ENCODE peak calls at places on chromosome 9, in four cellular contexts. X, Q, A and Y are unnamed samples. For H3K27me3, the result is how much of the 10 kb centered on the place peaks cover.

GRCh38 chr9:18824095-18824666 is 208.8 kb downstream of the SAXO1 start:
- DNase-seq in Q (peak), A (peak), X (no peak), Y (no peak)

GRCh38 chr9:127899200-127899943 is at the start of gene ST6GALNAC6:
- DNase-seq in X (no peak), A (peak), Q (peak), Y (no peak)

GRCh38 chr9:81694541-81694940 is 5.2 kb upstream of the TLE1 start:
- DNase-seq in A (no peak), Q (peak), X (no peak), Y (no peak)

GRCh38 chr9:129889936-129890717 is 54.9 kb downstream of the USP20 start:
- DNase-seq in A (no peak), Q (peak), X (no peak), Y (no peak)

GRCh38 chr9:113154471-113154870 is 3.7 kb downstream of the SLC31A2 start:
- DNase-seq in Q (no peak), X (no peak), A (no peak), Y (peak)

GRCh38 chr9:111959960-111960359 is 63.3 kb downstream of the UGCG start:
- DNase-seq in A (no peak), Q (no peak), X (no peak), Y (peak)

GRCh38 chr9:134740071-134740470 is 98.5 kb downstream of the COL5A1 start:
- DNase-seq in A (no peak), X (no peak), Q (no peak), Y (no peak)

GRCh38 chr9:120478208-120478607 is 101.8 kb downstream of the CDK5RAP2 start:
- DNase-seq in Q (no peak), X (no peak), A (no peak), Y (no peak)

GRCh38 chr9:123109540-123110279 is 76.2 kb downstream of the GPR21 start:
- DNase-seq in X (no peak), Q (no peak), A (peak), Y (no peak)

GRCh38 chr9:114304416-114305188 is 18.3 kb upstream of the ORM1 start:
- DNase-seq in X (no peak), A (peak), Q (no peak), Y (no peak)

GRCh38 chr9:98207606-98208005 is 15.2 kb upstream of the CORO2A start:
- DNase-seq in Q (no peak), A (no peak), X (no peak), Y (no peak)

GRCh38 chr9:113625456-113625855 is 161.9 kb downstream of the RGS3 start:
- DNase-seq in X (no peak), A (no peak), Q (no peak), Y (no peak)

DNA sequence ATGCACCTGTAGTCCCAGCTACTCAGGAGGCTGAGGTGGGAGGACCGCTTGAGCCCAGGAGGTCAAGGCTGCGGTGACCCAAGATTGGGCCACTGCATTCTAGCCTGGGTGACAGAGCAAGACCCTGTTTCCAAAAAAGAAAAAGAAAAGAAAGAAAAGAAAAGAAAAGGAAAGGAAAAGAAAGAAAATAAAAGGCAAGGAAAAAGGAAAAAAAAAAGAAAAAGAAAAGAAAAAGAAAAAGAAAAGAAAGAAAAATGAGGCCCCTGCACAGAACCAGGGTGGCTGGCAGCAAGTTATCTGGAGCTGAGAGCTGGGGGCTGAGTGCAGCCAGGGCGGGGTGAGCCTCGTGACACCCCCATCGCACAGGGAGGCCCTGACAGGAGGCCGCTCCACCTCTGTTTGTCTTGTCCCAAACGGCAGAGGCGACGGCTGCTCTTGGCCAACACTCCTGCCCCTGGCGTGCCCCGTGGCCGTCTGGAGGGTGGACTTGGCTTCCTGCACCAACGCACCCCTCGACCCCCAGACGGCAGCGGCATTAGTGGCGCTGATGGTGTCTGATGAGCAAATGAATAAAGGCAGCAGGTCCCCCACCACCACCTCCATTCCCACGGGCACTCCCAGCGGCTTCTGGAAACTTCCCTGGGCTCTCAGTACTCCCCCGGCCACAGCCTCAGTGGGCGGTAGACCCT is 16.7 kb downstream of the EXD3 start:
- DNase-seq in Q (no peak), A (no peak), X (no peak), Y (no peak)
- H3K4me3 ChIP-seq in Q (peak), A (peak), X (no peak), Y (no peak)

GRCh38 chr9:96082516-96083232 is 207.2 kb downstream of the ERCC6L2 start:
- DNase-seq in Q (no peak), A (no peak), X (no peak), Y (no peak)

GRCh38 chr9:96087669-96088299 is 212.3 kb downstream of the ERCC6L2 start:
- DNase-seq in A (peak), X (no peak), Q (peak), Y (no peak)

GRCh38 chr9:96085536-96086143 is 210.1 kb downstream of the ERCC6L2 start:
- DNase-seq in X (no peak), A (no peak), Q (no peak), Y (no peak)

GRCh38 chr9:96086936-96087582 is 211.6 kb downstream of the ERCC6L2 start:
- DNase-seq in A (peak), X (no peak), Q (no peak), Y (no peak)

GRCh38 chr9:96084289-96084688 is 208.8 kb downstream of the ERCC6L2 start:
- DNase-seq in Q (no peak), A (peak), X (no peak), Y (no peak)
- H3K27me3 ChIP-seq in Q (under half), A (under half), X (under half), Y (under half)

GRCh38 chr9:29685531-29685930 is 2112.2 kb upstream of the C9orf72 start:
- DNase-seq in A (no peak), X (no peak), Q (peak), Y (no peak)
- H3K4me3 ChIP-seq in A (no peak), X (no peak), Q (no peak), Y (no peak)

GRCh38 chr9:2780846-2781245 is 63.0 kb downstream of the PUM3 start:
- DNase-seq in Q (no peak), A (no peak), X (no peak), Y (no peak)
- H3K27me3 ChIP-seq in Q (under half), A (under half), X (under half), Y (under half)

DNA sequence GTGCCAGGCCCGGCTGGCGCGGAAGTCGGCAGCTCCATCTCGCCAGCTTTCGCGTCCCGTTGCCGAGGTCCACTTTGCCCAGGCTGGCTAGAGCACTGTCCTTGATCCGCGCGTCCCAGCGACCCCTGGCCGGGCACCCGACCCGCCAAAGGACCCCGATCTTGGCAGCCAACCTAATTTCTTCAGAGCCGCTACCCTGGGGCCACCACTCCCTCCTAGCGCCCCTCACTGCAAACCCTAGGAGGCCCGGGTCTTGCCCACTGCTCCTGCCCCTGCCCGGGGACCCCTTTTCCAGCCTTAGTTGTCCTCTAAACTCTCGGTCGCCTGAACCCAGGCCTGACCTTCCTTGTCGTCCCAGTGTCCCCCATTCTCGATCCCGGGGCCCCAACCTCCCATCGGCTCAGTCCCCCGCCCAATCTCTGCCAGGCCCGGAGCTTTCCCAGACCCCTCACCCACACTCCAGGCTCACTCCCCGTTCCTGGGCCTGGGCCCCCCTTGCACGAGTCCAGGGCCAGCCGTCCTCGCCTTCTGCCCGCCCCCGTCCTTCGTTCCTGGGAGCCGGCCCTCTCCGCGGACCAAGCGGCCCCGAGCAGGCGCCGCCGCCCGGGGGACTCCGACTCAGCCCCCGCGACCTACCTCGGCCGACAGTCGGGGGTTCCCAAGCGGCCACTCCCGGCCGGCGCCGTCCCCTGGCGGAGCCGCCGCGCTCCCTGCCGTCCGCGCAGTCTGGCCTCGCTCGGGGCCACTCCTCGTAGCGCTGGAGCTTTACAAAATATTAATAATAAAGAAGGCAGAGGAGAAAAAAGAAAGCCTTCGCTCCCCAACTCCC is 701 bp upstream of the LMX1B start:
- DNase-seq in Q (peak), A (no peak), X (no peak), Y (no peak)
- H3K4me3 ChIP-seq in Q (peak), A (no peak), X (peak), Y (no peak)

DNA sequence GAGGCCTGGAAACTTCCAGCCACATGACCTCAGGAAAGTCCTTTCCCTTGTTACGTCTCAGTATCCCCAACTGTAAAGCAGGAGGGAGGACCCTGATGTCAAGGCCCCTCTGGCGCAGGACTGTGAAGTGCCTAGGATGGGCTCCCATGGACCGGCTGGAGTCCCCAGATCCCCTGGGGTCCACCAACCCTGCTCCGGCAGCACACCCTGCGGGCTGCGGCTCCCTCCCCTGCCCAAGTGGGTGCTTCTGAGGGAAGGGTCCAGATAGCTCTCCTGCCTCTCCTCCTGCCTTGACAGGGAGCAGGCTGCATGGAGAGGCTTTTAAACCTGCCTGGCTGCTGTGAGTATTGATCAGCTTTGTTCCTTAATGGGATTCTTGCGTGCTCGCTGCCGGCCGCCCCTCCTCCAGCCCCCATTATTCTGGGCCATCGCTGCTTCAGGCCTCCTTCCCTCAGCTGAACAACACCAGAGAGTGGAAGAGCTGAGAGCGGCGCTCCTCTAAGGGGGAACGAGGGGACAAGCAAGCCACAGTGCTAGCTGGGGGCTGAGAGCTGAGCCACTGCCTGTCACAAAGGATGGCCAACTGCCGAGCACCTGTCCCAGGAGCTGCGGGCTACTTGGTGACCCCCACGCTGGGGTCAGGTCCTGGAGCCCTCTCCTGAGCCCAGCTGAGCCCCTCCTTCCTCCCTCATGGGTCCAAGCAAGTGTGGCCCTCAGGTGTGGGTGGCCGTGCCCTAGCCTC is 25.5 kb upstream of the NTNG2 start:
- DNase-seq in X (no peak), Q (no peak), A (no peak), Y (no peak)
- H3K27me3 ChIP-seq in X (under half), Q (under half), A (under half), Y (under half)